ENCODE peak calls at places on chromosomes 6 and 20, in five cellular contexts. C is nephron progenitor cell; O is HFF-Myc; A is dermis blood vessel endothelial cell; S is stimulated activated CD4-positive, alpha-beta T cell treated with anti-CD3 and anti-CD28 coated beads, Interleukin-1b, Interleukin-23, amount 100 ng/mL, for 24 hours. N is an unnamed sample.

GRCh38 chr20:16699287-16699686 is 30.5 kb upstream of the SNRPB2 start:
- DNase-seq in C (no peak), O (no peak), A (no peak), S (no peak), N (no peak)

GRCh38 chr20:39993737-39994136 is 695.3 kb downstream of the MAFB start:
- DNase-seq in C (no peak), O (no peak), A (no peak), S (no peak), N (no peak)

GRCh38 chr20:31967830-31968249 is at the start of gene XKR7:
- DNase-seq in C (peak; percentile 70), O (no peak), A (no peak), S (no peak), N (no peak)

GRCh38 chr20:57178582-57179112 is 87.8 kb downstream of the BMP7 start:
- DNase-seq in C (no peak), O (no peak), A (no peak), S (no peak), N (no peak)

GRCh38 chr6:11139051-11139960 is 27.8 kb upstream of the ERVFRD-1 start:
- DNase-seq in C (no peak), O (no peak), A (no peak), S (no peak), N (no peak)

GRCh38 chr20:62625516-62625915 is 16.8 kb upstream of the SLCO4A1 start:
- DNase-seq in C (no peak), O (no peak), A (no peak), S (no peak), N (no peak)

GRCh38 chr20:39059036-39059435 is 96.9 kb downstream of the DHX35 start:
- DNase-seq in C (no peak), O (no peak), A (no peak), S (no peak), N (no peak)

GRCh38 chr6:41594326-41594725 is 43.9 kb upstream of the MDFI start:
- DNase-seq in C (no peak), O (peak; percentile 76), A (no peak), S (no peak), N (no peak)

GRCh38 chr6:8552023-8552422 is 116.7 kb upstream of the SLC35B3 start:
- DNase-seq in C (no peak), O (no peak), A (no peak), S (no peak), N (no peak)

GRCh38 chr20:63977392-63978276 is 1.8 kb downstream of the SAMD10 start:
- DNase-seq in C (no peak), O (no peak), A (peak; percentile 40), S (no peak), N (peak; percentile 53)

GRCh38 chr20:24118781-24119175 is 130.2 kb upstream of the GGTLC1 start:
- DNase-seq in C (no peak), O (no peak), A (peak; percentile 92), S (no peak), N (no peak)

GRCh38 chr20:47354710-47355488 is 1.6 kb downstream of the ZMYND8 start:
- DNase-seq in C (no peak), O (no peak), A (peak; percentile 56), S (no peak), N (no peak)

GRCh38 chr6:32664827-32665362 is 1.6 kb downstream of the HLA-DQB1 start:
- DNase-seq in C (peak; percentile 36), O (no peak), A (no peak), S (no peak), N (peak; percentile 12)

GRCh38 chr6:81049425-81050042 is 702.9 kb downstream of the TENT5A start:
- DNase-seq in C (no peak), O (no peak), A (no peak), S (no peak), N (no peak)

GRCh38 chr20:4076671-4077070 is 61.3 kb upstream of the RNF24 start:
- DNase-seq in C (no peak), O (no peak), A (peak; percentile 81), S (no peak), N (no peak)